ENCODE peak calls at places on chromosome 13, in six cellular contexts. Y is AML-193; P is T-helper 1 cell; O is hepatic stellate cell; M is IMR-90; R is stimulated activated CD4-positive, alpha-beta T cell treated with anti-CD3 and anti-CD28 coated beads, Interleukin-4, amount 100 ng/mL, for 4 hours. W is an unnamed sample.

GRCh38 chr13:84543976-84544375 is 661.7 kb upstream of the SLITRK1 start:
- DNase-seq in R (no peak), P (no peak), O (no peak), Y (no peak), M (no peak), W (no peak)

GRCh38 chr13:63938851-63939250 is 2523.2 kb upstream of the PCDH20 start:
- DNase-seq in M (peak), R (no peak), P (no peak), O (no peak), Y (no peak), W (no peak)

GRCh38 chr13:100209857-100210580 is 121.1 kb downstream of the PCCA start:
- DNase-seq in Y (no peak), P (no peak), M (peak), R (no peak), O (peak), W (no peak)

GRCh38 chr13:114043421-114044053 is 69.7 kb upstream of the C13orf46 start:
- DNase-seq in R (no peak), Y (no peak), P (no peak), O (no peak), M (peak), W (peak)

GRCh38 chr13:22080832-22081231 is 410.0 kb downstream of the FGF9 start:
- DNase-seq in O (no peak), Y (no peak), P (no peak), R (no peak), M (no peak), W (no peak)

GRCh38 chr13:50425772-50426171 is 410.5 kb downstream of the KCNRG start:
- DNase-seq in R (no peak), Y (peak), M (no peak), P (no peak), O (no peak), W (no peak)

GRCh38 chr13:82675024-82675423 is 1207.2 kb downstream of the SLITRK1 start:
- DNase-seq in O (no peak), Y (no peak), M (no peak), P (no peak), R (no peak), W (no peak)

GRCh38 chr13:56351041-56351440 is 789.7 kb upstream of the PRR20A start:
- DNase-seq in O (no peak), Y (no peak), M (no peak), P (no peak), R (no peak), W (no peak)

GRCh38 chr13:48533207-48533499 is 273 bp upstream of the RCBTB2 start:
- DNase-seq in P (no peak), Y (no peak), O (peak), M (no peak), R (no peak), W (no peak)

GRCh38 chr13:101709952-101710351 is 257.5 kb downstream of the ITGBL1 start:
- DNase-seq in M (no peak), O (no peak), P (no peak), Y (no peak), R (no peak), W (no peak)

GRCh38 chr13:38687246-38688229 is 661 bp downstream of the FREM2 start:
- DNase-seq in R (no peak), P (no peak), M (no peak), O (no peak), Y (no peak), W (no peak)

GRCh38 chr13:76225815-76226489 is 589.8 kb downstream of the LMO7 start:
- DNase-seq in O (no peak), R (no peak), M (peak), Y (no peak), P (no peak), W (no peak)

GRCh38 chr13:97194473-97194872 is 27.7 kb upstream of the MBNL2 start:
- DNase-seq in O (peak), Y (no peak), P (no peak), M (peak), R (no peak), W (no peak)

GRCh38 chr13:27973291-27973690 is 4.2 kb upstream of the CDX2 start:
- DNase-seq in P (no peak), O (no peak), M (no peak), Y (no peak), R (no peak), W (no peak)

GRCh38 chr13:44141213-44141724 is 232.4 kb upstream of the SERP2 start:
- DNase-seq in O (no peak), M (no peak), R (peak), Y (peak), P (no peak), W (no peak)

GRCh38 chr13:58680115-58680514 is 1048.6 kb downstream of the PCDH17 start:
- DNase-seq in Y (no peak), O (no peak), M (no peak), P (no peak), R (no peak), W (no peak)

GRCh38 chr13:20825476-20825875 is 51.7 kb upstream of the EEF1AKMT1 start:
- DNase-seq in M (peak), R (no peak), P (no peak), Y (no peak), O (no peak), W (no peak)

GRCh38 chr13:39956036-39956435 is 300.6 kb downstream of the COG6 start:
- DNase-seq in O (no peak), M (no peak), R (no peak), P (no peak), Y (no peak), W (no peak)

GRCh38 chr13:35144496-35144895 is 202.4 kb downstream of the NBEA start:
- DNase-seq in Y (no peak), O (no peak), P (no peak), R (no peak), M (no peak), W (no peak)

GRCh38 chr13:111373486-111373885 is 53.0 kb downstream of the TEX29 start:
- DNase-seq in M (no peak), O (no peak), Y (no peak), R (no peak), P (no peak), W (no peak)

GRCh38 chr13:100542546-100543156 is 45.9 kb downstream of the GGACT start:
- DNase-seq in M (peak), R (no peak), O (peak), P (no peak), Y (peak), W (no peak)

GRCh38 chr13:46553886-46554855 is 1.2 kb downstream of the LRCH1 start:
- DNase-seq in O (peak), R (peak), P (peak), M (peak), Y (peak), W (peak)

GRCh38 chr13:100872761-100873160 is 198.2 kb upstream of the TMTC4 start:
- DNase-seq in P (no peak), R (no peak), O (no peak), M (peak), Y (no peak), W (no peak)

GRCh38 chr13:74103970-74104555 is 30.1 kb downstream of the KLF12 start:
- DNase-seq in P (no peak), R (no peak), M (no peak), Y (no peak), O (no peak), W (no peak)

GRCh38 chr13:98401936-98402335 is 175.0 kb downstream of the STK24 start:
- DNase-seq in P (no peak), R (no peak), Y (no peak), M (no peak), O (no peak), W (no peak)

GRCh38 chr13:60654405-60654804 is 257.4 kb downstream of the TDRD3 start:
- DNase-seq in P (no peak), M (no peak), R (no peak), Y (no peak), O (no peak), W (no peak)

GRCh38 chr13:52130641-52131040 is 1.8 kb upstream of the NEK5 start:
- DNase-seq in P (no peak), R (no peak), O (no peak), M (no peak), Y (no peak), W (no peak)

GRCh38 chr13:68304287-68304893 is 1074.3 kb upstream of the PCDH9 start:
- DNase-seq in O (peak), M (no peak), R (no peak), P (no peak), Y (peak), W (no peak)

GRCh38 chr13:65085977-65086376 is 2144.2 kb downstream of the PCDH9 start:
- DNase-seq in M (no peak), P (no peak), Y (no peak), O (no peak), R (no peak), W (no peak)

GRCh38 chr13:99434258-99434788 is 66.9 kb upstream of the TM9SF2 start:
- DNase-seq in Y (no peak), R (peak), M (no peak), O (no peak), P (peak), W (peak)

GRCh38 chr13:99123101-99124045 is 77.3 kb upstream of the UBAC2 start:
- DNase-seq in O (peak), R (no peak), M (peak), P (no peak), Y (no peak), W (no peak)

GRCh38 chr13:37715606-37716015 is 117.0 kb upstream of the POSTN start:
- DNase-seq in M (peak), P (no peak), R (no peak), O (peak), Y (no peak), W (no peak)

GRCh38 chr13:37608750-37609339 is 10.3 kb upstream of the POSTN start:
- DNase-seq in Y (peak), P (no peak), O (no peak), M (no peak), R (no peak), W (no peak)

GRCh38 chr13:41631296-41631965 is 174.1 kb downstream of the RGCC start:
- DNase-seq in M (peak), P (no peak), O (no peak), Y (no peak), R (no peak), W (no peak)